ENCODE peak calls at places on chromosomes 3 and 15, in six cellular contexts. D is GM23338, H is OCI-LY7, M is PC-3, E is SK-N-SH, I is HCT116. Z is an unnamed sample.

GRCh38 chr3:170999737-171000242 is 26.7 kb downstream of the SLC2A2 start:
- DNase-seq in D (no peak), H (no peak), M (peak; percentile 94), E (no peak), I (peak; percentile 61), Z (no peak)

GRCh38 chr3:159928692-159929091 is 59.9 kb upstream of the IL12A start:
- DNase-seq in D (no peak), H (no peak), M (peak; percentile 97), E (no peak), I (no peak), Z (no peak)

GRCh38 chr3:194272221-194272620 is 78.9 kb downstream of the CPN2 start:
- DNase-seq in D (no peak), H (no peak), M (no peak), E (no peak), I (no peak), Z (no peak)

GRCh38 chr15:87752250-87752951 is 504.1 kb downstream of the NTRK3 start:
- DNase-seq in D (no peak), H (no peak), M (peak; percentile 72), E (no peak), I (no peak), Z (no peak)

GRCh38 chr15:81520480-81520879 is 146.5 kb upstream of the TMC3 start:
- DNase-seq in D (no peak), H (no peak), M (no peak), E (no peak), I (no peak), Z (no peak)

GRCh38 chr15:70236306-70237103 is 138.8 kb upstream of the TLE3 start:
- DNase-seq in D (no peak), H (no peak), M (peak; percentile 66), E (no peak), I (no peak), Z (no peak)

GRCh38 chr15:94263341-94264273 is 32.2 kb downstream of the MCTP2 start:
- DNase-seq in D (no peak), H (peak; percentile 27), M (no peak), E (no peak), I (no peak), Z (no peak)

GRCh38 chr15:65101891-65102708 is 12.9 kb downstream of the UBAP1L start:
- DNase-seq in D (peak; percentile 80), H (no peak), M (no peak), E (no peak), I (no peak), Z (no peak)

GRCh38 chr3:74465652-74466415 is 148.6 kb downstream of the CNTN3 start:
- DNase-seq in D (no peak), H (no peak), M (no peak), E (no peak), I (no peak), Z (no peak)

GRCh38 chr15:76904461-76905012 is 603 bp downstream of the SCAPER start:
- DNase-seq in D (peak; percentile 76), H (peak; percentile 60), M (peak; percentile 38), E (peak; percentile 53), I (no peak), Z (no peak)

GRCh38 chr3:28745436-28745835 is 396.8 kb upstream of the AZI2 start:
- DNase-seq in D (no peak), H (no peak), M (peak; percentile 53), E (no peak), I (no peak), Z (no peak)

GRCh38 chr3:38829404-38829803 is 13.4 kb upstream of the SCN10A start:
- DNase-seq in D (no peak), H (no peak), M (peak; percentile 70), E (peak; percentile 14), I (no peak), Z (no peak)

GRCh38 chr15:41474941-41475340 is 18.7 kb upstream of the ITPKA start:
- DNase-seq in D (no peak), H (no peak), M (peak; percentile 75), E (no peak), I (no peak), Z (no peak)

GRCh38 chr3:107450254-107450653 is 72.5 kb upstream of the BBX start:
- DNase-seq in D (no peak), H (no peak), M (peak; percentile 61), E (no peak), I (no peak), Z (no peak)

GRCh38 chr15:57553526-57553925 is 38.2 kb upstream of the MYZAP start:
- DNase-seq in D (peak; percentile 35), H (no peak), M (no peak), E (no peak), I (no peak), Z (no peak)

GRCh38 chr3:37625051-37625450 is 236.6 kb upstream of the CTDSPL start:
- DNase-seq in D (no peak), H (no peak), M (no peak), E (peak; percentile 54), I (no peak), Z (no peak)

GRCh38 chr3:37243811-37244748 is 69.7 kb upstream of the LRRFIP2 start:
- DNase-seq in D (peak; percentile 78), H (peak; percentile 43), M (peak; percentile 95), E (peak; percentile 71), I (peak; percentile 44), Z (peak; percentile 43)

GRCh38 chr15:87227846-87228245 is 1028.7 kb downstream of the NTRK3 start:
- DNase-seq in D (no peak), H (no peak), M (no peak), E (no peak), I (no peak), Z (no peak)

GRCh38 chr3:157573780-157574378 is 70.7 kb upstream of the VEPH1 start:
- DNase-seq in D (no peak), H (no peak), M (peak; percentile 51), E (no peak), I (no peak), Z (no peak)

GRCh38 chr3:51386159-51386851 is 1.2 kb downstream of the MANF start:
- DNase-seq in D (no peak), H (peak; percentile 37), M (no peak), E (no peak), I (no peak), Z (peak; percentile 26)
- H3K9me2 ChIP-seq in D (no peaks in the 10 kb centered on the region), H (no peaks in the 10 kb centered on the region), M (no peaks in the 10 kb centered on the region), E (no peaks in the 10 kb centered on the region), I (no peaks in the 10 kb centered on the region), Z (no peaks in the 10 kb centered on the region)

DNA sequence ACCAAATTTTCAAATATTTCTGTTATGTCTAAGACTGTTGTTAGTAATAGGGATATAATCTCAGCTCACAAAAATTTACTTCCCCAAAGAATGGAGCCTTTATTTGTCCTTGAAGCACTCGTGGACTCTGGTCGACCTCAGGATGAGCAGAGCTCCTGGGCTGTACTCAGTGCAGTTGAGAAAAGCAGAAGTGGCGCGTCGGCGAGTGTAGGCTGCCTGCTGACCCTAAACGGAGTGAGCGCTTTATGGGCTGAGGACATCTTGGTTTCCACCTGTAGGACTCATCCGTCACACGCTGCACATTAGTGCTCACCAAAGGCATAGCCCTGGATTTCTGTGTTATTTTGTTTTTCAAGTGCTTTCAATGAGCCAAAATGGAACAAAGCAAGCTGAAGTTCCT is 11.0 kb downstream of the GABRA5 start:
- DNase-seq in D (no peak), H (no peak), M (no peak), E (no peak), I (no peak), Z (no peak)
- H3K9me2 ChIP-seq in D (peaks cover 4% of the 10 kb centered on the region), H (no peaks in the 10 kb centered on the region), M (no peaks in the 10 kb centered on the region), E (no peaks in the 10 kb centered on the region), I (no peaks in the 10 kb centered on the region), Z (no peaks in the 10 kb centered on the region)

GRCh38 chr15:78353093-78353492 is 12.9 kb downstream of the CRABP1 start:
- DNase-seq in D (peak; percentile 51), H (peak; percentile 31), M (peak; percentile 11), E (peak; percentile 55), I (peak; percentile 32), Z (peak; percentile 10)
- H3K9me2 ChIP-seq in D (no peaks in the 10 kb centered on the region), H (no peaks in the 10 kb centered on the region), M (no peaks in the 10 kb centered on the region), E (no peaks in the 10 kb centered on the region), I (no peaks in the 10 kb centered on the region), Z (no peaks in the 10 kb centered on the region)

DNA sequence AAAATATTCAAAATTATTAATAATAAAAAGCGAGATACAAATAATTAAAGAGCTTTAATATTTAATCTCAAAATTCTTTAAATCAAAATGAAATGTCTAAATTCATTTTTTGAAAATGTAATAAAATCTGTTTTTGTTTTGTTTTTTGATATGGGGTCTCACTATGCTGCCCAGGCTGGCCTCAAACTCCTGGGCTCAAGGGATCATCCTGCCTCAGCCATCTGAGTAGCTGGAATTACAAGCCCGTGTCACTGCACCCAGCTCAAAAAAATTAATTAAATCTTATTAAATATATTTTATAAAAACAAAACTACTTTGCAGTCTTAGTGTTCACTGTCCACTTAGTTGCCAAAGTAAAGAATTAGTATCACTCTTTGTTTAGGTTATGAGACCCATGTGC is 38.4 kb downstream of the FAH start:
- DNase-seq in D (no peak), H (no peak), M (no peak), E (no peak), I (no peak), Z (no peak)
- H3K9me2 ChIP-seq in D (peaks cover 7% of the 10 kb centered on the region), H (no peaks in the 10 kb centered on the region), M (no peaks in the 10 kb centered on the region), E (no peaks in the 10 kb centered on the region), I (no peaks in the 10 kb centered on the region), Z (no peaks in the 10 kb centered on the region)

GRCh38 chr3:15217841-15218267 is 11.8 kb downstream of the CAPN7 start:
- DNase-seq in D (peak; percentile 15), H (peak; percentile 51), M (no peak), E (no peak), I (no peak), Z (no peak)

GRCh38 chr3:15218689-15219088 is 12.6 kb downstream of the CAPN7 start:
- DNase-seq in D (no peak), H (no peak), M (no peak), E (no peak), I (no peak), Z (no peak)

GRCh38 chr3:15214758-15215157 is 8.7 kb downstream of the CAPN7 start:
- DNase-seq in D (no peak), H (no peak), M (no peak), E (no peak), I (no peak), Z (no peak)

GRCh38 chr3:15217011-15217671 is 11.1 kb downstream of the CAPN7 start:
- DNase-seq in D (no peak), H (peak; percentile 23), M (no peak), E (no peak), I (no peak), Z (no peak)

GRCh38 chr3:15215996-15216395 is 9.9 kb downstream of the CAPN7 start:
- DNase-seq in D (no peak), H (peak; percentile 20), M (no peak), E (no peak), I (no peak), Z (no peak)
- H3K9me2 ChIP-seq in D (no peaks in the 10 kb centered on the region), H (no peaks in the 10 kb centered on the region), M (no peaks in the 10 kb centered on the region), E (no peaks in the 10 kb centered on the region), I (no peaks in the 10 kb centered on the region), Z (no peaks in the 10 kb centered on the region)

Z was measured in MM.1S.